ENCODE peak calls at places on chromosomes 11 and 22, in four cellular contexts. N, L, M and D are unnamed samples. For H3K27me3, the result is how much of the 10 kb centered on the place peaks cover.

GRCh38 chr22:27430799-27431480 is 370.6 kb downstream of the MN1 start:
- DNase-seq in L (peak), M (no peak), N (no peak), D (no peak)

GRCh38 chr22:50525991-50526848 is 822 bp upstream of the SCO2 start:
- DNase-seq in N (peak), L (peak), M (peak), D (peak)

GRCh38 chr11:62402226-62402625 is 16.6 kb upstream of the SCGB1A1 start:
- DNase-seq in M (peak), N (peak), L (no peak), D (peak)

GRCh38 chr11:111735262-111736116 is 30.7 kb downstream of the PPP2R1B start:
- DNase-seq in N (peak), L (no peak), M (peak), D (peak)

GRCh38 chr11:38254849-38255248 is 1656.8 kb upstream of the RAG2 start:
- DNase-seq in L (peak), N (no peak), M (no peak), D (no peak)

GRCh38 chr22:30574095-30574981 is at the start of gene GAL3ST1:
- DNase-seq in N (no peak), M (no peak), L (peak), D (peak)

GRCh38 chr11:109088061-109088460 is 333.9 kb upstream of the C11orf87 start:
- DNase-seq in M (no peak), N (no peak), L (no peak), D (no peak)

GRCh38 chr11:11779975-11780374 is 61.8 kb upstream of the USP47 start:
- DNase-seq in N (no peak), M (no peak), L (no peak), D (no peak)

GRCh38 chr22:19289475-19290161 is 1.9 kb downstream of the CLTCL1 start:
- DNase-seq in N (peak), M (no peak), L (no peak), D (no peak)

GRCh38 chr11:60169264-60169915 is 13.5 kb downstream of the MS4A6A start:
- DNase-seq in N (peak), M (no peak), L (no peak), D (peak)

GRCh38 chr11:32290783-32291182 is 144.6 kb downstream of the WT1 start:
- DNase-seq in M (no peak), N (no peak), L (no peak), D (no peak)

GRCh38 chr11:76765863-76766350 is 17.2 kb upstream of the TSKU start:
- DNase-seq in M (no peak), L (no peak), N (no peak), D (peak)

GRCh38 chr11:7573193-7573557 is 59.4 kb downstream of the PPFIBP2 start:
- DNase-seq in M (no peak), L (no peak), N (no peak), D (no peak)

GRCh38 chr11:35981581-35981980 is 37.7 kb downstream of the LDLRAD3 start:
- DNase-seq in L (no peak), M (no peak), N (no peak), D (no peak)
- H3K27me3 ChIP-seq in L (under half), M (under half), N (under half), D (under half)

GRCh38 chr22:48920776-48921241 is 906.9 kb downstream of the BRD1 start:
- DNase-seq in N (no peak), M (peak), L (no peak), D (no peak)
- H3K27me3 ChIP-seq in N (under half), M (under half), L (under half), D (under half)

GRCh38 chr11:2722955-2723354 is 23.2 kb upstream of the KCNQ1OT1 start:
- DNase-seq in M (no peak), N (no peak), L (no peak), D (no peak)
- H3K27me3 ChIP-seq in M (under half), N (under half), L (under half), D (under half)

DNA sequence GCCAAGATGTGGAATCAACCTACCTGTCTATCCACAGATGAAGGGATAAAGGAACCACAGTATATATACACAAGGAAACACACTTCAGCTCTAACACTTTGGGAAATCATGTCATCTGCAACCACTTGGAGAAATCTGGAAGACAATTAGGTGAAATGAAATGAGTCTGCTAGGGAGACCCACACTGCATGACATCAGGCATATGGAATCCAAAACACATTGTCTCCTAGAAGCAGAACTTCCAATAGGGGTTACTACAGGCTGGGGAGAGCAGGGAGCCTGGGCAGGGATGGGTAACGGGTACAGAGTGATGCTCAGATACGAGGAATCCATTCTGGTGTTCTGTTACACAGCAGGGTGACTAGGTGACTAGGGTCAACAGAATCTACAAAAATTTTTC is 18.3 kb downstream of the RGL4 start:
- DNase-seq in L (no peak), M (no peak), N (no peak), D (no peak)
- H3K27me3 ChIP-seq in L (under half), M (under half), N (under half), D (under half)

GRCh38 chr22:22343603-22344276 is 99.2 kb downstream of the VPREB1 start:
- DNase-seq in L (no peak), M (no peak), N (no peak), D (peak)
- H3K27me3 ChIP-seq in L (under half), M (under half), N (under half), D (under half)

GRCh38 chr11:82701847-82702520 is 31.7 kb downstream of the FAM181B start:
- DNase-seq in M (no peak), L (peak), N (peak), D (peak)
- H3K27me3 ChIP-seq in M (under half), L (under half), N (under half), D (under half)